ENCODE peak calls at places on chromosomes 11 and 22, in nine cellular contexts. K, D, R, X, L, Z, F, T and G are unnamed samples.

GRCh38 chr11:65894034-65894591 is 3.6 kb downstream of the CCDC85B start:
- DNase-seq in D (no peak), L (no peak), F (peak), K (no peak), R (no peak), X (no peak), T (no peak), Z (peak), G (no peak)

GRCh38 chr11:74055938-74056337 is 47.1 kb upstream of the UCP3 start:
- DNase-seq in T (no peak), X (no peak), R (peak), Z (no peak), K (no peak), F (no peak), L (no peak), D (no peak), G (no peak)

GRCh38 chr11:43947003-43947500 is 4.6 kb downstream of the C11orf96 start:
- DNase-seq in T (peak), L (peak), X (no peak), R (no peak), D (no peak), Z (no peak), F (no peak), K (no peak), G (no peak)

GRCh38 chr11:43269229-43269928 is 42.4 kb upstream of the API5 start:
- DNase-seq in F (no peak), K (no peak), X (no peak), Z (peak), D (no peak), R (no peak), T (peak), L (no peak), G (no peak)

GRCh38 chr11:110196241-110196754 is 100.1 kb downstream of the RDX start:
- DNase-seq in K (no peak), T (no peak), F (no peak), L (no peak), D (no peak), X (no peak), Z (no peak), R (peak), G (peak)

GRCh38 chr22:35313311-35314121 is 13.8 kb downstream of the TOM1 start:
- DNase-seq in F (no peak), T (no peak), L (peak), K (no peak), R (peak), D (no peak), Z (peak), X (no peak), G (no peak)

GRCh38 chr11:102836290-102836875 is 7.0 kb downstream of the MMP3 start:
- DNase-seq in F (no peak), R (peak), X (no peak), L (no peak), D (no peak), K (no peak), T (no peak), Z (no peak), G (no peak)

GRCh38 chr11:43920598-43921419 is 21.6 kb upstream of the C11orf96 start:
- DNase-seq in T (no peak), R (peak), D (no peak), F (no peak), K (no peak), Z (no peak), L (peak), X (no peak), G (peak)

DNA sequence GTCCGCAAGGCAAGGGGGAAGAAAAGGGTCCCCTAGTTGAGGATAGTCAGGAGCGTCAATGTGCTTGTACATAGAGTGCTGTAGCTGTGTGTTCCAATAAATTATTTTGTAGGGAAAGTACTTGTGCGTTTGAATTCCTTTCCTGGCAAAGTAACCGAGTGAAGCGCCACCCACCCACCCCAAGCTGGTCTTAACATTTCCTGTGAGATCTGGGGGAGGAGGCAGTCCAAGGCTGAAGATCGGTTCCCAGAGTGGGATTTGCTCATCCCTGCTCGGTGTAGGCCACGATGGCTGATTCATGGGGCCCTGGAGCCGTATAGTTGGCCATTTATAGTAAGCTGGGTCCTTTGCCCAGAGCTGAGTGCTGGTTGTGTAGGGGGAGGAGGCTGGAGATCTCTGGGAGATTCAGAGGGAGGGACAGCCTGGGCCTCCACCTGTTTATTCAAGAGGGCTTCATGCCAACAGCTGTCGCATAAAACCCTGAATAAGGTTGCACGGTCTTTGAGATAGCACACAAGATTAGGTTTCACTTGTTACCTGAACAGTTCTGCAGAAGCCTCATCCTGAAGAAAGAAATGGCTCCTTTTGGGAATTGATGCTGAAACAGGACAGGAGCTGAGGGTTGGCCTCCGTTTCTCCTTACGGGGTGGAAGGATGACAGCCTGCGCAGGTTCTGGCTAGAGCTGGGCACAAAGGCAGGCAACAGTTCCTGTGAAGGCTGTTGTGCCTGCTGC is 2.4 kb downstream of the ATF4 start:
- DNase-seq in L (no peak), D (no peak), T (peak), R (peak), K (peak), Z (no peak), X (no peak), F (peak), G (no peak)
- H3K27ac ChIP-seq in L (peak), D (peak), T (peak), R (peak), K (peak), Z (peak), X (peak), F (peak), G (peak)

DNA sequence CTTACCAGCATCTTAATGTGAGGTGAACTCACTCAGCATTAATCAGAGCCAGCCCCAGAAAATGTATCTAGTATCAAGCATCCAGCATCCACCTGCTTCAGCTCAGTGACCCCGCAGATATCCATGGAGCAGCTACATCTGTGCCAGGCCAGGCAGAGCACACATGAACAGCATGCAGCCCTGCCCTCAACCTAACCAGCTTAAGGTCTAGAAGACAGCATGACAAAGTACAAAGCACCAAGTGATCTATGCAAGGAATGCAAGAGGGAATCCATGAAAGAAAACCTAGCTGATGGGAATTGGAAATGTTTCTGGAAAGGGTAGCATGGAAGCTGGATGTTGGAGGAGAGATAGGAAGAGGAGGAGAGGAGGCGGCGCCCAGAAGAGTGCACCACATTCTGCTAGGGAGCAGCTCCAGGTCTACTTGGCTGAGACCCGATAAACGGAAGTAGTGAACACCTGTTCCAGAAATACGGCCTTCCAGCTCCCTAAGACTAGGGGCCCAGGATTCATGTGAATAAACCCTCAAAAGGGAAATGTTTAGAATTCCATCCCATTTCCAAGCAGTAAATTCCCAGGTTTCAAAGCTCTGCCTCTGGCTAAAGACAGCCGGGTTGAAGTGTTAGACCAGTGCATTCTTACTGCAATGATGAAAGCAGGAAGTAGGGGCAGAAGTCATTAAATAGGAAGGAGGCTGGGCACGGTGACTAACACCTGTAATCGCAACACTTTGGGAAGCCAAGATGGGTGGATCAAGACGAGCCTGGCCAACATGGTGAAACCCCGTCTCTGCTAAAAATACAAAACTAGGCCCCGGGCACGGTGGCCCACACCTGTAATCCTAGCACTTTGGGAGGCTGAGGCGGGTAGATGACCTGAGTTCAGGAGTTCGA is 23.5 kb upstream of the L3MBTL2 start:
- DNase-seq in L (peak), X (no peak), D (no peak), T (no peak), R (no peak), Z (no peak), F (no peak), K (no peak), G (peak)
- H3K27ac ChIP-seq in L (no peak), X (peak), D (no peak), T (peak), R (peak), Z (no peak), F (no peak), K (peak), G (peak)

GRCh38 chr11:59755701-59756495 is 722 bp downstream of the STX3 start:
- DNase-seq in D (peak), R (peak), T (peak), X (peak), L (peak), K (peak), Z (peak), F (peak), G (peak)
- H3K27ac ChIP-seq in D (no peak), R (peak), T (no peak), X (peak), L (peak), K (peak), Z (peak), F (peak), G (peak)

GRCh38 chr22:46047841-46048595 is 71.1 kb upstream of the WNT7B start:
- DNase-seq in K (no peak), L (peak), Z (no peak), F (no peak), X (peak), T (no peak), D (no peak), R (no peak), G (no peak)
- H3K27ac ChIP-seq in K (peak), L (peak), Z (peak), F (no peak), X (peak), T (no peak), D (no peak), R (no peak), G (peak)